ENCODE peak calls at places on chromosomes 7 and 10, in five cellular contexts. One of them, this sample, is unnamed.

GRCh38 chr10:43863859-43864591 is 215.3 kb upstream of the ZNF32 start:
- DNase-seq in testis: no peak
- DNase-seq in cardiac fibroblast: peak; percentile 88
- DNase-seq in fibroblast of mammary gland: peak; percentile 92
- DNase-seq in A673: no peak
- DNase-seq in this sample: peak; percentile 27

GRCh38 chr7:157807510-157807909 is 470.7 kb downstream of the DNAJB6 start:
- DNase-seq in testis: no peak
- DNase-seq in cardiac fibroblast: no peak
- DNase-seq in A673: peak; percentile 53
- DNase-seq in fibroblast of mammary gland: peak; percentile 28
- DNase-seq in this sample: no peak

GRCh38 chr10:34775044-34775637 is 40.0 kb downstream of the PARD3 start:
- DNase-seq in cardiac fibroblast: no peak
- DNase-seq in A673: no peak
- DNase-seq in fibroblast of mammary gland: no peak
- DNase-seq in testis: no peak
- DNase-seq in this sample: no peak

GRCh38 chr7:154259396-154259795 is 207.2 kb downstream of the DPP6 start:
- DNase-seq in testis: no peak
- DNase-seq in A673: no peak
- DNase-seq in cardiac fibroblast: no peak
- DNase-seq in fibroblast of mammary gland: no peak
- DNase-seq in this sample: no peak

GRCh38 chr7:29434405-29434804 is 129.2 kb upstream of the PRR15 start:
- DNase-seq in A673: no peak
- DNase-seq in cardiac fibroblast: no peak
- DNase-seq in testis: no peak
- DNase-seq in fibroblast of mammary gland: no peak
- DNase-seq in this sample: no peak

GRCh38 chr10:31299119-31299518 is 19.9 kb upstream of the ZEB1 start:
- DNase-seq in cardiac fibroblast: no peak
- DNase-seq in testis: no peak
- DNase-seq in A673: no peak
- DNase-seq in fibroblast of mammary gland: peak; percentile 11
- DNase-seq in this sample: peak; percentile 39

GRCh38 chr10:70323697-70324340 is 40.0 kb upstream of the NPFFR1 start:
- DNase-seq in testis: no peak
- DNase-seq in A673: no peak
- DNase-seq in fibroblast of mammary gland: no peak
- DNase-seq in cardiac fibroblast: no peak
- DNase-seq in this sample: no peak

GRCh38 chr7:127635659-127636285 is 16.2 kb upstream of the SND1 start:
- DNase-seq in A673: no peak
- DNase-seq in cardiac fibroblast: no peak
- DNase-seq in fibroblast of mammary gland: no peak
- DNase-seq in testis: no peak
- DNase-seq in this sample: no peak

GRCh38 chr10:78188459-78188858 is 154.8 kb downstream of the RPS24 start:
- DNase-seq in cardiac fibroblast: peak; percentile 11
- DNase-seq in A673: no peak
- DNase-seq in fibroblast of mammary gland: no peak
- DNase-seq in testis: no peak
- DNase-seq in this sample: no peak

GRCh38 chr7:133911724-133912123 is 215.4 kb upstream of the LRGUK start:
- DNase-seq in fibroblast of mammary gland: no peak
- DNase-seq in A673: no peak
- DNase-seq in testis: no peak
- DNase-seq in cardiac fibroblast: no peak
- DNase-seq in this sample: no peak

GRCh38 chr10:51178634-51179033 is 104.3 kb downstream of the PRKG1 start:
- DNase-seq in A673: no peak
- DNase-seq in cardiac fibroblast: no peak
- DNase-seq in fibroblast of mammary gland: no peak
- DNase-seq in testis: no peak
- DNase-seq in this sample: no peak
- H3K4me3 ChIP-seq in A673: no peak overlapping the region
- H3K4me3 ChIP-seq in cardiac fibroblast: no peak overlapping the region
- H3K4me3 ChIP-seq in fibroblast of mammary gland: no peak overlapping the region
- H3K4me3 ChIP-seq in testis: no peak overlapping the region
- H3K4me3 ChIP-seq in this sample: no peak overlapping the region

GRCh38 chr7:65269150-65269856 is 104.4 kb upstream of the ZNF92 start:
- DNase-seq in A673: peak; percentile 98
- DNase-seq in testis: peak; percentile 80
- DNase-seq in cardiac fibroblast: peak; percentile 16
- DNase-seq in fibroblast of mammary gland: peak; percentile 46
- DNase-seq in this sample: peak; percentile 80
- H3K4me3 ChIP-seq in A673: peak overlapping the region; percentile 68
- H3K4me3 ChIP-seq in testis: peak overlapping the region; percentile 32
- H3K4me3 ChIP-seq in cardiac fibroblast: peak overlapping the region; percentile 14
- H3K4me3 ChIP-seq in fibroblast of mammary gland: peak overlapping the region; percentile 47
- H3K4me3 ChIP-seq in this sample: peak overlapping the region; percentile 33

DNA sequence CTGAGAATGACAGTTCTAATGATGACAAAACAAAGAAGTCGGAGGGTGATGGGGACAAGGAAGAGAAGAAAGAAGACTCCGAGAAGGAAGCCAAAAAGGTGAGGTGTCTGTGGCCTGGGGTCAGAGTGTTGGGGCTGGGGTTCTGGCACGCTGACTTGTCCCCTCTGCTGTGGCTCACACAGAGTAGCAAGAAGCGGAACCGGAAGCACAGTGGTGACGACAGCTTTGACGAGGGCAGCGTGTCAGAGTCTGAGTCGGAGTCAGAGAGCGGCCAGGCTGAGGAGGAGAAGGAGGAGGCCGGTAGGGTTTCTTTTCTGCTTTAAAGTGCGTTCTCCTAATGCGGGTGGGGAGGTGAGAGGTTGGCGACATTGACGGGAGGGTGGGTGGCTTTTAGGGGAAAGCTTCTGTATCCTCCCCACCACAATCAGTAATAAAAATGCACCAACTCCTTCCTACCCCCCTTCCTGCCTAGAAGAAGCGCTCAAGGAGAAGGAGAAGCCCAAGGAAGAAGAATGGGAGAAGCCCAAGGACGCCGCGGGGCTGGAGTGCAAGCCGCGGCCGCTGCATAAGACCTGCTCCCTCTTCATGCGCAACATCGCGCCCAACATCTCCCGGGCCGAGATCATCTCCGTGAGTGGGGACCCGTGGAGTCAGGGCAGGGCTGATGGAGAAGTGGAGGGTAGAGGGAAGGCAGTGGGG is 4.6 kb downstream of the UFSP1 start:
- DNase-seq in A673: no peak
- DNase-seq in fibroblast of mammary gland: no peak
- DNase-seq in cardiac fibroblast: no peak
- DNase-seq in testis: no peak
- DNase-seq in this sample: no peak
- H3K4me3 ChIP-seq in A673: no peak overlapping the region
- H3K4me3 ChIP-seq in fibroblast of mammary gland: no peak overlapping the region
- H3K4me3 ChIP-seq in cardiac fibroblast: no peak overlapping the region
- H3K4me3 ChIP-seq in testis: no peak overlapping the region
- H3K4me3 ChIP-seq in this sample: no peak overlapping the region

GRCh38 chr10:24208661-24209420 is at the start of gene KIAA1217:
- DNase-seq in testis: peak; percentile 58
- DNase-seq in cardiac fibroblast: peak; percentile 45
- DNase-seq in A673: peak; percentile 69
- DNase-seq in fibroblast of mammary gland: peak; percentile 5
- DNase-seq in this sample: peak; percentile 28
- H3K4me3 ChIP-seq in testis: peak within 1 kb of the TSS; percentile 55
- H3K4me3 ChIP-seq in cardiac fibroblast: peak within 1 kb of the TSS; percentile 57
- H3K4me3 ChIP-seq in A673: peak within 1 kb of the TSS; percentile 48
- H3K4me3 ChIP-seq in fibroblast of mammary gland: peak within 1 kb of the TSS; percentile 49
- H3K4me3 ChIP-seq in this sample: peak within 1 kb of the TSS; percentile 42

GRCh38 chr10:99341860-99342517 is 12.8 kb downstream of the CNNM1 start:
- DNase-seq in cardiac fibroblast: peak; percentile 56
- DNase-seq in testis: no peak
- DNase-seq in fibroblast of mammary gland: peak; percentile 38
- DNase-seq in A673: no peak
- DNase-seq in this sample: peak; percentile 8
- H3K4me3 ChIP-seq in cardiac fibroblast: no peak overlapping the region
- H3K4me3 ChIP-seq in testis: no peak overlapping the region
- H3K4me3 ChIP-seq in fibroblast of mammary gland: no peak overlapping the region
- H3K4me3 ChIP-seq in A673: no peak overlapping the region
- H3K4me3 ChIP-seq in this sample: no peak overlapping the region

GRCh38 chr10:86956841-86957448 is 470 bp downstream of the MMRN2 start:
- DNase-seq in cardiac fibroblast: no peak
- DNase-seq in testis: no peak
- DNase-seq in fibroblast of mammary gland: no peak
- DNase-seq in A673: no peak
- DNase-seq in this sample: no peak
- H3K4me3 ChIP-seq in cardiac fibroblast: no peak overlapping the region
- H3K4me3 ChIP-seq in testis: no peak overlapping the region
- H3K4me3 ChIP-seq in fibroblast of mammary gland: no peak overlapping the region
- H3K4me3 ChIP-seq in A673: no peak overlapping the region
- H3K4me3 ChIP-seq in this sample: no peak overlapping the region